ENCODE peak calls at places on chromosomes 11 and 22, in four cellular contexts. N is C1 segment of cervical spinal cord, S is hepatic stellate cell, B is NCI-H748 treated with DMSO at 0.1 percent for 48 hours. C is an unnamed sample.

GRCh38 chr22:49627217-49628181 is 200.2 kb downstream of the BRD1 start:
- DNase-seq in S (no peak), N (no peak), B (no peak), C (no peak)

GRCh38 chr22:46652081-46652929 is 32.1 kb downstream of the GRAMD4 start:
- DNase-seq in B (no peak), N (no peak), S (peak), C (peak)

GRCh38 chr11:44573333-44573732 is 7.9 kb downstream of the CD82 start:
- DNase-seq in N (no peak), B (no peak), S (no peak), C (no peak)

GRCh38 chr11:107526197-107526596 is 39.3 kb downstream of the ALKBH8 start:
- DNase-seq in B (no peak), S (no peak), N (no peak), C (no peak)

GRCh38 chr11:133844217-133844616 is 1.1 kb downstream of the SPATA19 start:
- DNase-seq in S (no peak), N (no peak), B (no peak), C (no peak)

GRCh38 chr11:65078151-65078550 is 5.7 kb downstream of the CDCA5 start:
- DNase-seq in S (peak), B (no peak), N (no peak), C (no peak)

GRCh38 chr22:36331306-36331911 is 56.4 kb downstream of the MYH9 start:
- DNase-seq in N (peak), B (no peak), S (peak), C (peak)

GRCh38 chr22:41762980-41763779 is 37.3 kb upstream of the CCDC134 start:
- DNase-seq in S (no peak), N (no peak), B (peak), C (no peak)

GRCh38 chr11:34636127-34636526 is 15.2 kb downstream of the EHF start:
- DNase-seq in N (no peak), S (no peak), B (no peak), C (no peak)

GRCh38 chr11:57248780-57249383 is 11.8 kb upstream of the APLNR start:
- DNase-seq in B (peak), S (peak), N (no peak), C (peak)

GRCh38 chr22:44523981-44524759 is 26.1 kb upstream of the RTL6 start:
- DNase-seq in N (no peak), S (peak), B (no peak), C (peak)

GRCh38 chr11:1566381-1567051 is 5.6 kb downstream of the DUSP8 start:
- DNase-seq in S (no peak), B (no peak), N (no peak), C (no peak)

GRCh38 chr11:41201156-41201555 is 258.3 kb downstream of the LRRC4C start:
- DNase-seq in B (no peak), S (no peak), N (peak), C (peak)

GRCh38 chr11:69894126-69895047 is 75.2 kb upstream of the FGF3 start:
- DNase-seq in B (no peak), S (peak), N (peak), C (no peak)

GRCh38 chr11:102733232-102733875 is 8.6 kb upstream of the MMP8 start:
- DNase-seq in N (no peak), S (peak), B (peak), C (peak)

GRCh38 chr11:7495997-7496545 is 10.8 kb downstream of the OLFML1 start:
- DNase-seq in S (no peak), N (no peak), B (no peak), C (no peak)

GRCh38 chr11:86486261-86487030 is 111.8 kb downstream of the CCDC81 start:
- DNase-seq in N (peak), B (no peak), S (no peak), C (no peak)

GRCh38 chr11:122173587-122173986 is 57.6 kb upstream of the BLID start:
- DNase-seq in N (no peak), B (no peak), S (no peak), C (no peak)

GRCh38 chr22:38240734-38241252 is 32.0 kb downstream of the TMEM184B start:
- DNase-seq in B (no peak), S (peak), N (peak), C (peak)

GRCh38 chr11:63558459-63559157 is 4.6 kb downstream of the PLAAT2 start:
- DNase-seq in B (no peak), N (no peak), S (no peak), C (no peak)

GRCh38 chr22:25834490-25834889 is 92.5 kb downstream of the MYO18B start:
- DNase-seq in N (no peak), B (no peak), S (no peak), C (no peak)

GRCh38 chr11:33040127-33040861 is 922 bp downstream of the TCP11L1 start:
- DNase-seq in B (peak), N (peak), S (peak), C (no peak)

GRCh38 chr11:1690167-1691026 is 6.6 kb upstream of the KRTAP5-6 start:
- DNase-seq in B (no peak), S (no peak), N (no peak), C (no peak)